ENCODE peak calls at places on chromosomes 5 and 9, in seven cellular contexts. H is CD8-positive, alpha-beta T cell; N is endodermal cell; J is thoracic aorta; L is Peyer's patch; K is tibial nerve; W is aorta. D is an unnamed sample. For H3K9me3 and H3K4me1, the result is how much of the 10 kb centered on the place peaks cover.

GRCh38 chr9:128153117-128153946 is 4.1 kb downstream of the LCN2 start:
- DNase-seq in K (no peak), W (peak), L (no peak), H (no peak), N (peak), J (no peak), D (no peak)

GRCh38 chr9:78035369-78035993 is 3.9 kb upstream of the GNAQ start:
- DNase-seq in J (no peak), K (no peak), N (peak), H (peak), L (no peak), W (no peak), D (no peak)

GRCh38 chr9:78678901-78679300 is 382.0 kb downstream of the PSAT1 start:
- DNase-seq in N (no peak), H (no peak), J (no peak), K (no peak), L (no peak), W (no peak), D (no peak)

GRCh38 chr9:93598647-93599241 is 22.4 kb downstream of the PHF2 start:
- DNase-seq in L (no peak), J (no peak), H (no peak), W (peak), K (no peak), N (peak), D (no peak)

GRCh38 chr9:136011376-136011702 is 50.2 kb upstream of the UBAC1 start:
- DNase-seq in H (no peak), L (no peak), J (no peak), K (no peak), N (no peak), W (no peak), D (peak)

GRCh38 chr5:153489611-153490010 is 859 bp upstream of the GRIA1 start:
- DNase-seq in L (no peak), J (no peak), K (no peak), N (no peak), H (no peak), W (no peak), D (no peak)

GRCh38 chr9:127361561-127361960 is 35.4 kb upstream of the SLC2A8 start:
- DNase-seq in J (no peak), N (no peak), W (no peak), L (no peak), K (no peak), H (no peak), D (no peak)

GRCh38 chr9:38018230-38018963 is 50.6 kb downstream of the SHB start:
- DNase-seq in N (no peak), J (no peak), W (no peak), H (no peak), L (no peak), K (no peak), D (peak)

GRCh38 chr9:82781965-82782392 is 281.0 kb downstream of the RASEF start:
- DNase-seq in W (no peak), K (no peak), J (no peak), H (no peak), N (no peak), L (no peak), D (no peak)

GRCh38 chr5:43873791-43874190 is 270.8 kb downstream of the NNT start:
- DNase-seq in J (no peak), K (no peak), H (no peak), N (no peak), L (no peak), W (no peak), D (no peak)

GRCh38 chr9:113520109-113520642 is 56.6 kb downstream of the RGS3 start:
- DNase-seq in N (no peak), H (peak), W (no peak), K (no peak), L (no peak), J (peak), D (peak)

GRCh38 chr9:91960367-91960766 is 10.3 kb upstream of the ROR2 start:
- DNase-seq in N (no peak), H (no peak), J (no peak), K (no peak), W (no peak), L (no peak), D (no peak)

GRCh38 chr9:82763631-82764030 is 299.3 kb downstream of the RASEF start:
- DNase-seq in J (no peak), L (no peak), H (no peak), K (no peak), N (peak), W (no peak), D (no peak)

GRCh38 chr5:119389288-119390065 is 33.7 kb downstream of the TNFAIP8 start:
- DNase-seq in N (no peak), H (no peak), L (no peak), W (no peak), K (no peak), J (no peak), D (no peak)

GRCh38 chr9:111839387-111839786 is 44.6 kb upstream of the SHOC1 start:
- DNase-seq in H (no peak), N (no peak), J (no peak), K (no peak), L (no peak), W (no peak), D (no peak)

GRCh38 chr5:8333977-8334376 is 465.0 kb downstream of the MTRR start:
- DNase-seq in W (no peak), J (no peak), K (no peak), H (no peak), L (no peak), N (no peak), D (no peak)

GRCh38 chr5:123107343-123108240 is 18.6 kb downstream of the PRDM6 start:
- DNase-seq in J (no peak), H (no peak), W (no peak), K (no peak), N (no peak), L (no peak), D (no peak)

GRCh38 chr9:17614929-17615328 is 36.1 kb downstream of the SH3GL2 start:
- DNase-seq in K (no peak), H (no peak), N (no peak), L (no peak), W (no peak), J (no peak), D (no peak)

GRCh38 chr5:80140496-80140895 is 105.3 kb downstream of the THBS4 start:
- DNase-seq in J (no peak), H (no peak), W (no peak), N (no peak), L (no peak), K (no peak), D (no peak)

GRCh38 chr9:70205366-70206020 is 53.3 kb upstream of the SMC5 start:
- DNase-seq in K (no peak), H (no peak), W (no peak), J (no peak), N (no peak), L (no peak), D (no peak)

GRCh38 chr5:98069876-98070512 is 703.5 kb upstream of the RGMB start:
- DNase-seq in N (no peak), W (no peak), L (no peak), K (no peak), J (no peak), H (no peak), D (no peak)

GRCh38 chr5:908172-908571 is 15.5 kb downstream of the TRIP13 start:
- DNase-seq in H (no peak), N (peak), J (no peak), W (no peak), L (no peak), K (no peak), D (no peak)

GRCh38 chr5:59615272-59615671 is 278.3 kb downstream of the PDE4D start:
- DNase-seq in K (no peak), L (no peak), W (no peak), N (no peak), J (no peak), H (no peak), D (no peak)

GRCh38 chr9:35415769-35416427 is 74.0 kb upstream of the RUSC2 start:
- DNase-seq in N (peak), K (no peak), L (no peak), J (no peak), H (no peak), W (no peak), D (no peak)

GRCh38 chr5:14168139-14168792 is 25.1 kb downstream of the TRIO start:
- DNase-seq in W (no peak), K (no peak), N (no peak), H (no peak), J (no peak), L (no peak), D (no peak)

DNA sequence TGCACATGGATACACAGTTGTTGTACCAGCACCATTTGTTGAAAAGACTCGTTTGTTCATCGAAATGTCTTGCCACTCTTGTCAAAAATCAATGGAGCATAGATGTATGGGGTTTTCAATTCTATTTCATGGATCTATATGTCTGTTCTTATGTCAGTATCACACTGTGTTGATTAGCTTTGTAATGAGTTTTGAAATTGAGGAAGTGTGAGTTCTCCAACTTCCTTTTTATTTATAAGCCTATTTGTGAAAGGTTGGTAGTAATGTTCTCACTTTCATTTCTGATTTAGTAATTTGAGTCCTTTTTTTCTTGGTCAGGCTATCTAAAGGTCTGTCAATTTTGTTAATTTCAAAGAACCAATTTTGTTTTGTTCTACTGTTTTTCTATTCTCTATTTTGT is 26.1 kb downstream of the ZNF510 start:
- DNase-seq in L (no peak), J (no peak), H (no peak), W (no peak), N (no peak), K (no peak), D (no peak)
- H3K9me3 ChIP-seq in L (under half), J (half or more), H (under half), W (under half), N (half or more), K (half or more), D (under half)

DNA sequence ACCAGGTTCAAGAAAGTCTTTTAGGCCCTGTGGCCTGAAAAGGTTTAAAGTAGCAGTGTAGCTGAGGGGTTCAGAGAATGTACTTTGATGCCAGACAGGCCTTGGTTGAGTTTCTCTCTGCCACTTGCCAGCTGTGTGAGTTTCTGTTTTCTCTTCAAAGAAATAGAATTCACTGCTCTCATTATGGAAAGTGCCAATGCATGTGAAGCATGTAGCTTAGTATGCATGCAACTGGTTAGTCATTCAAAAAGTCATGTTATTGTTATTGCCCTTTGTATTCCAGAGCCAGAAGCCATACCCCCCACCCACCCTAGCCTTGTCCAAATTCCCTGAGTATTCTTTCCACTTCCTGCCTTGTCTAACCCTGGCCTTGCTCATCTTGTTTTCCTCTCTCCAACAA is 101.7 kb downstream of the ADRB2 start:
- DNase-seq in N (peak), H (no peak), W (no peak), K (no peak), L (no peak), J (no peak), D (no peak)
- H3K4me3 ChIP-seq in N (no peak), H (no peak), W (no peak), K (no peak), L (no peak), J (no peak), D (no peak)

GRCh38 chr9:134328841-134329575 is 2.8 kb downstream of the RXRA start:
- DNase-seq in J (no peak), H (no peak), N (no peak), L (no peak), K (no peak), W (peak), D (peak)
- H3K4me1 ChIP-seq in J (half or more), H (under half), N (under half), L (under half), K (half or more), W (under half), D (half or more)

DNA sequence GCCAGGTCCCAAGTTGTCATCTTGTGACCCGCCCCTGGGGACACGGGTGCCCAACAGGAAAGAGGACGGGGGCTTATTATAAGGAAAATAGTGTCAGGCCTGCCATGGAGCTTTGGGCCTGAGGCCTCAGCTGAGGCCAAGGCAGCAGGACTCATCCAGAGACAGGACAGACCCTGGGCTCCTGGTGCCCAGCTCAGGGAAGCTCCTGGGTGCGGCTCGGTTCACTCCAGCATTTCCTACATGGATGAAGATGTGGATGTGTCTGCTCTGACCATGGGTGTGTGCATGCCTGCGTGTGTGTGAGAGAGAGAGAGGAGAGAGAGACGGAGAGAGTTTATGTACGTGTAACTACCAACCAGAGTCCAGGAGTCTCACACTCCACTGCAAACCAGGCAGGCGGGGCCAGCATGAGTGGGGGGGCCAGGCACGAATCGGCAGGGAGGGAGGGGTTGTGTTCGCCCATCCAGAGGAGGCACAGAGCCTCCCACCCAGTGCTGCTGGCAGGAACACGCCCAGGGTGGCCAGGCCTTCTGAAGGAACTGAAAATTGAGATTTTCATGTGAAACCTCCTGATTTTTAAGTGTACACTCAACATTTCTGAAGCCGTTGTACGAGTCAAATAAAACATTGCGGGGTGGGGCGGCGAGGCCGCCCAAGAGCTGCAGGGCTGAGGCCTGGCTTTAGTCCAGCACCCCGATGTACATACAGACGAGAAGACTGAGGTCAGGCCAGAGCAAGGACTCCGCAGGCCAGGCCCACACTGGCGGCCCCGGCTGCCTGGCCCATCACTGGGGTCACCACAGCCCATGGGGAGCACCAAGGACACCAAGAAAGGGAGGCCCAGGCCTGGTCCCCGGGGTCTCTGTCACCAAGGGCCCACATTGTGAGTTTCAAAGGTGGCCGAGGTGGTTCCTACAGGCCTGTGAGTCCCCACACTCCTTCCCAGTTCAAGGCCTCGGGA is 88.8 kb downstream of the ADAMTS2 start:
- DNase-seq in J (no peak), L (no peak), W (peak), H (no peak), N (peak), K (no peak), D (peak)
- H3K9me3 ChIP-seq in J (under half), L (under half), W (under half), H (under half), N (under half), K (under half), D (under half)

DNA sequence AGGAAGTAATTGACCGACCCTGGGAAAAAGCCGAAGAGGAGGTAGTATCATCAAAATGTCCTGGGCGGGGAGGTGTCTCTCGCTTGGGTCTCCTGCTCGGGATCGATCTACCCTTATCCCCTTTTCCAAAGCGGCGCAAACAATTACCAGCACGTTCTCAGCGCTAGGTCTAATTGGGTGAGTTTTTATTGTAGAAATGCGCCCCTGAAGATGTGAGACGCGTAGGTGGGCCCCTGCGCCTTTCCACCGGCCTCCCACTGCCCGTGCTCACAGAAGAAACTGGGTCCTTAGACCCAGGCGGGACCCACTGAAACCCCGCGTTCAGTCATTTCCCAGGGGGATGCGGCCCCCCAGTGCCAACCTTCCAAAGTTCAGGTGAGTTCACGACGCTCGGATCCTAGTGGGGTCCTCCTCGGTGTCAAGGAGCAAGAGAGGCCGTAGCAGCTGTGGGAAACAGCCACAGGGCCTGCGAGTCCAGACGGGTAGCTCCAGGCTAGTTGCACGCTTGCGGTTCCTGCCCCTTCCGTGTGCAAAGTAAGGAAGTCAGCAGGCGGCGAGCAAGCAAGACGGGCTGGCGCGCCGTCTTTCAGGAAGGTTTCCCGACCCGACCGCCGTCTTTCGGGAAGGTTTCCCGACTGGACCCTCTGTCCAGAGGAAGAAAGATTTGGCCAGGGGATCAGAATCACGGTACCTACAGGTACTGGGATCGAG is 1.5 kb downstream of the SMIM32 start:
- DNase-seq in W (no peak), K (no peak), L (no peak), J (no peak), H (no peak), N (peak), D (peak)
- H3K4me3 ChIP-seq in W (peak), K (peak), L (peak), J (peak), H (no peak), N (peak), D (no peak)

D was measured in right lobe of liver.